ENCODE peak calls at places on chromosomes 13 and 19, in six cellular contexts. N is upper lobe of right lung; Z is naive thymus-derived CD4-positive, alpha-beta T cell; L is CD4-positive, CD25-positive, alpha-beta regulatory T cell; X is CD8-positive, alpha-beta memory T cell; I is SJSA1. V is an unnamed sample.
A peak's percentile ranks its signal among the peaks of the same experiment; 100 is the strongest.

GRCh38 chr19:5953680-5954213 is 24.2 kb downstream of the RANBP3 start:
- DNase-seq in Z (peak; percentile 16), L (no peak), N (no peak), I (peak; percentile 72), X (no peak), V (no peak)

GRCh38 chr19:39131255-39131755 is 5.7 kb downstream of the PAK4 start:
- DNase-seq in I (no peak), X (no peak), Z (no peak), N (no peak), L (no peak), V (no peak)

GRCh38 chr13:33348366-33348765 is 62.8 kb upstream of the STARD13 start:
- DNase-seq in X (no peak), N (no peak), Z (no peak), I (no peak), L (no peak), V (no peak)

GRCh38 chr13:78679329-78679728 is 20.4 kb upstream of the OBI1 start:
- DNase-seq in L (no peak), Z (no peak), N (no peak), X (no peak), I (no peak), V (no peak)

GRCh38 chr13:89514534-89515312 is 1832.8 kb upstream of the MIR17HG start:
- DNase-seq in L (no peak), N (no peak), Z (no peak), I (no peak), X (no peak), V (no peak)

GRCh38 chr19:39499932-39500331 is 1.2 kb downstream of the DLL3 start:
- DNase-seq in N (no peak), X (no peak), L (no peak), I (no peak), Z (no peak), V (no peak)

GRCh38 chr19:45152504-45153338 is 8.1 kb downstream of the NKPD1 start:
- DNase-seq in Z (peak; percentile 43), I (peak; percentile 61), X (peak; percentile 25), N (peak; percentile 77), L (no peak), V (peak; percentile 54)

GRCh38 chr13:79459906-79460305 is 21.0 kb upstream of the NDFIP2 start:
- DNase-seq in I (no peak), L (no peak), Z (no peak), X (no peak), N (no peak), V (no peak)

GRCh38 chr19:50972795-50973376 is 3.5 kb upstream of the KLK6 start:
- DNase-seq in N (no peak), I (no peak), Z (no peak), L (no peak), X (no peak), V (no peak)

GRCh38 chr13:49584771-49585182 is 581 bp downstream of the RCBTB1 start:
- DNase-seq in X (no peak), L (no peak), Z (no peak), I (no peak), N (no peak), V (no peak)

GRCh38 chr19:46413262-46414031 is at the start of gene CCDC8:
- DNase-seq in X (no peak), Z (no peak), I (peak; percentile 94), N (peak; percentile 88), L (no peak), V (no peak)

GRCh38 chr13:34189946-34190345 is 372.0 kb downstream of the RFC3 start:
- DNase-seq in I (no peak), Z (no peak), X (no peak), L (no peak), N (no peak), V (no peak)

GRCh38 chr19:47572635-47573034 is 313 bp downstream of the ZNF541 start:
- DNase-seq in N (no peak), I (no peak), X (no peak), L (no peak), Z (no peak), V (no peak)

GRCh38 chr13:93224545-93224944 is 2.1 kb upstream of the GPC6 start:
- DNase-seq in Z (no peak), I (peak; percentile 56), L (no peak), X (no peak), N (no peak), V (no peak)

GRCh38 chr13:113551081-113552000 is 33.2 kb upstream of the TFDP1 start:
- DNase-seq in I (peak; percentile 52), X (no peak), Z (no peak), L (no peak), N (peak; percentile 47), V (no peak)

GRCh38 chr13:80082396-80083096 is 258.4 kb downstream of the SPRY2 start:
- DNase-seq in X (no peak), Z (no peak), L (no peak), I (peak; percentile 88), N (no peak), V (no peak)

GRCh38 chr19:39679056-39679790 is 23.5 kb downstream of the LGALS16 start:
- DNase-seq in I (no peak), L (no peak), Z (no peak), N (no peak), X (no peak), V (no peak)

GRCh38 chr19:4980087-4980486 is 11.2 kb downstream of the KDM4B start:
- DNase-seq in X (no peak), Z (no peak), I (no peak), N (no peak), L (no peak), V (no peak)

GRCh38 chr19:11019824-11020223 is 59.0 kb downstream of the SMARCA4 start:
- DNase-seq in N (no peak), I (no peak), Z (no peak), X (no peak), L (no peak), V (no peak)
- H3K27ac ChIP-seq in N (no peak overlapping the region), I (no peak overlapping the region), Z (no peak overlapping the region), X (no peak overlapping the region), L (no peak overlapping the region), V (no peak overlapping the region)

DNA sequence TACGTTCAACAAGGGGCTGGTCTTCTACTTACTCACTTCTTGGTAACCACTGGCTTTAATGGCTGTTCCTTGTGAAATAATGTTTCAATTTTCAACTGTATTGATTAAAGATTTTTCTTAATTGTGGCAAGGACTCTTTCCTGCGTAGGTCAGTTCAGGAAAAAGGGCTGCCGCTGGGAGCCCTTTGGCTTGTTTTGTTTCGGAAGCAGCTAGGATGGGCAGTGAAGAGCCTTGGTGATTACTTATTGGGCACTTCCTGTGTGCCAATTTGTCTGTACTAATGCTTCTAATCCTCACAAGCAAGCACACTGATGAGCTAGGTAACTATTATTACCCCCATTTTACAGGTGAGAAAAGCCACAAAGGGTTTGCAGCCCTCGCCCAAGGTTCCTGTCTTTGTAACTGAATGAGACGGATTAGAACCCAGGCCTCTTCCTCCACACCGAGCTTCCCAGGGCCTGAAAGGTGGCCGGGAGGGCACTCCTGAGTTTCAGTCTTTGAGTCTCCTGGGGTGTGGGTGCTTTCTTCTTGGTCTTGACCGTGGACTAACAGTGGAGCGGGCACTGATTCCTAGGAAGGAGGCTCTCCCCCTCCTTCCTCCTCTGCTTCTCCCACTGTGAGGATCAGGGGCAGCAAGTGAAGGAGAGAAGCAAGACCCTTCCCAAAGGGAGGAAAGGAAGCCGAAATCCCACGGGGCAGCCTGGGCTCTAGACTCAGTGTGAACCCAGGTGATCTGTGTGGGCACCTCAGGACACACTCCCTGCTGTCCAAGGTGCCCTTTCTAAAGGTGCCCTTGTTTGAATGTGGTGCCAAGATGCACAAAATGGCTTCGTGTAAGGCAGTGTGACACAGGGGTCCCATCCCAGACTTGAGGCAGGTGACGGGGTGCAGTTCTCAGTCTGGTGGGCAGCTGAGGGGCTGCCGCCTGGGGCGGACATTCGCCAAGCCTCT is 3.7 kb downstream of the COL4A2 start:
- DNase-seq in L (no peak), X (no peak), I (peak; percentile 40), Z (no peak), N (no peak), V (no peak)
- H3K4me1 ChIP-seq in L (no peaks in the 10 kb centered on the region), X (no peaks in the 10 kb centered on the region), I (peaks cover 73% of the 10 kb centered on the region), Z (no peaks in the 10 kb centered on the region), N (peaks cover 30% of the 10 kb centered on the region), V (no peaks in the 10 kb centered on the region)

DNA sequence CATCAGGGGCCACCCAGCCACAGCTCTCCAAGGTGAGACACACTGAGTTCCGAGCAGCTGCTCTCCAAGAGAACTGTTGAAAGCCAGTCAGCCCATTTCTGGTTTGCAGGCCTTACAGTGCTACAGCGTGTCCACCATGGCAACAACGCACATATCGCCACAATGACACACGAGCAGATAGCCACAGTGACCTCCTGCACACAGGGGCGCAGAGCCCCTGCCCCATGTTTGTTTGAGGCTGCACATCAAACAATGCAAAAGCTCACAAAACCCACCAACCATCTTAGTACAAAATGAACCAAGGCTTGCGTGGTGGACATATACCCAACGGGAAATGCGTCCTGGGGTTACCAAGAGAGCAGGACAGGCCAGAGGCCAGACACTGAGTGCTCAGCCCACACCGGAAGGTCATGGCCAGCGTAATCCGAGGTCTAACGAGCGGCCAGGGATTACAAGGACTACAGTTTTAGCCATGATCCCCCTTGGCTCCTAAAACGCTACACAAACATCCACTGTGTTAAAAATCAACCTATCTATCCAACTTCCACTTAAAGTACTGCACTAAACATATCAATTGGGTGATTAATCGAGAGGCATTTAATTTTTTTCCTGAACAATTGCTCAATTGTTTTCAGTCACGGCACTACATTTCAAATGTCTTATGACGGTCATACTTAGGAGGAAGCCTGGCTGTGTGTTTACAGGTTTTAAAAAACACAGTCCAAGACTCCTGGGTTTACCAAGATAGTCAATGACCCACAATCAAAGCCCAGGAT is 56.0 kb downstream of the STK24 start:
- DNase-seq in L (no peak), X (no peak), N (peak; percentile 55), I (no peak), Z (no peak), V (no peak)
- H3K27ac ChIP-seq in L (peak overlapping the region; percentile 88), X (no peak overlapping the region), N (no peak overlapping the region), I (no peak overlapping the region), Z (no peak overlapping the region), V (no peak overlapping the region)

GRCh38 chr19:19356500-19356899 is 35.9 kb downstream of the MAU2 start:
- DNase-seq in L (no peak), Z (no peak), N (no peak), I (no peak), X (no peak), V (no peak)

GRCh38 chr19:19355606-19356139 is 35.0 kb downstream of the MAU2 start:
- DNase-seq in Z (no peak), L (no peak), N (no peak), X (no peak), I (no peak), V (no peak)

GRCh38 chr19:19356901-19357566 is 36.4 kb downstream of the MAU2 start:
- DNase-seq in L (no peak), X (no peak), I (no peak), N (no peak), Z (no peak), V (no peak)

GRCh38 chr19:19362075-19362474 is 41.4 kb downstream of the MAU2 start:
- DNase-seq in L (no peak), Z (no peak), N (no peak), X (no peak), I (peak; percentile 36), V (no peak)

GRCh38 chr19:19361075-19361594 is 40.5 kb downstream of the MAU2 start:
- DNase-seq in Z (peak; percentile 59), L (peak; percentile 57), N (peak; percentile 76), I (peak; percentile 81), X (peak; percentile 62), V (peak; percentile 28)
- H3K4me1 ChIP-seq in Z (peaks cover 15% of the 10 kb centered on the region), L (peaks cover 25% of the 10 kb centered on the region), N (peaks cover 18% of the 10 kb centered on the region), I (no peaks in the 10 kb centered on the region), X (peaks cover 33% of the 10 kb centered on the region), V (peaks cover 27% of the 10 kb centered on the region)

V was measured in CD8-positive, alpha-beta T cell.